ENCODE peak calls at places on chromosomes 1 and 21, in five cellular contexts. One of them, this sample, is unnamed.

GRCh38 chr1:87778896-87779295 is 450.2 kb downstream of the LMO4 start:
- DNase-seq in left lung: no peak
- DNase-seq in NB4: no peak
- DNase-seq in GM06990: no peak
- DNase-seq in neural progenitor cell: no peak
- DNase-seq in this sample: no peak

GRCh38 chr1:21320410-21321107 is 30.3 kb upstream of the ECE1 start:
- DNase-seq in left lung: no peak
- DNase-seq in NB4: no peak
- DNase-seq in GM06990: no peak
- DNase-seq in neural progenitor cell: no peak
- DNase-seq in this sample: no peak

GRCh38 chr1:10943991-10944730 is 68.3 kb upstream of the TARDBP start:
- DNase-seq in left lung: peak
- DNase-seq in NB4: no peak
- DNase-seq in GM06990: no peak
- DNase-seq in neural progenitor cell: no peak
- DNase-seq in this sample: no peak

GRCh38 chr1:88729297-88729696 is 45.2 kb downstream of the PKN2 start:
- DNase-seq in left lung: no peak
- DNase-seq in NB4: no peak
- DNase-seq in GM06990: no peak
- DNase-seq in neural progenitor cell: peak
- DNase-seq in this sample: no peak

GRCh38 chr1:161198877-161199431 is at the start of gene ADAMTS4:
- DNase-seq in left lung: no peak
- DNase-seq in NB4: no peak
- DNase-seq in GM06990: no peak
- DNase-seq in neural progenitor cell: peak
- DNase-seq in this sample: no peak

GRCh38 chr1:176903474-176903873 is 261.0 kb downstream of the ASTN1 start:
- DNase-seq in left lung: no peak
- DNase-seq in NB4: no peak
- DNase-seq in GM06990: no peak
- DNase-seq in neural progenitor cell: no peak
- DNase-seq in this sample: no peak

GRCh38 chr1:47231314-47232186 is 475 bp downstream of the TAL1 start:
- DNase-seq in left lung: no peak
- DNase-seq in NB4: peak
- DNase-seq in GM06990: peak
- DNase-seq in neural progenitor cell: peak
- DNase-seq in this sample: peak

GRCh38 chr21:42992943-42993712 is 18.8 kb downstream of the PKNOX1 start:
- DNase-seq in left lung: no peak
- DNase-seq in NB4: no peak
- DNase-seq in GM06990: no peak
- DNase-seq in neural progenitor cell: no peak
- DNase-seq in this sample: no peak

GRCh38 chr1:172602706-172603105 is 56.2 kb upstream of the FASLG start:
- DNase-seq in left lung: no peak
- DNase-seq in NB4: no peak
- DNase-seq in GM06990: no peak
- DNase-seq in neural progenitor cell: no peak
- DNase-seq in this sample: no peak

GRCh38 chr1:219498666-219499065 is 114.2 kb downstream of the ZC3H11B start:
- DNase-seq in left lung: no peak
- DNase-seq in NB4: peak
- DNase-seq in GM06990: no peak
- DNase-seq in neural progenitor cell: no peak
- DNase-seq in this sample: no peak

GRCh38 chr1:220300442-220301121 is 28.3 kb upstream of the RAB3GAP2 start:
- DNase-seq in left lung: no peak
- DNase-seq in NB4: no peak
- DNase-seq in GM06990: no peak
- DNase-seq in neural progenitor cell: peak
- DNase-seq in this sample: no peak

GRCh38 chr1:208837242-208837641 is 593.1 kb upstream of the PLXNA2 start:
- DNase-seq in left lung: no peak
- DNase-seq in NB4: no peak
- DNase-seq in GM06990: no peak
- DNase-seq in neural progenitor cell: no peak
- DNase-seq in this sample: no peak

GRCh38 chr1:47679826-47680225 is 242.0 kb downstream of the FOXD2 start:
- DNase-seq in left lung: no peak
- DNase-seq in NB4: no peak
- DNase-seq in GM06990: no peak
- DNase-seq in neural progenitor cell: no peak
- DNase-seq in this sample: no peak

GRCh38 chr1:244049969-244050834 is 881 bp upstream of the ZBTB18 start:
- DNase-seq in left lung: peak
- DNase-seq in NB4: peak
- DNase-seq in GM06990: peak
- DNase-seq in neural progenitor cell: peak
- DNase-seq in this sample: peak

GRCh38 chr1:98733782-98734112 is 72.2 kb downstream of the SNX7 start:
- DNase-seq in left lung: no peak
- DNase-seq in NB4: no peak
- DNase-seq in GM06990: no peak
- DNase-seq in neural progenitor cell: no peak
- DNase-seq in this sample: no peak

GRCh38 chr1:108719654-108720435 is 7.1 kb downstream of the FNDC7 start:
- DNase-seq in left lung: no peak
- DNase-seq in NB4: peak
- DNase-seq in GM06990: no peak
- DNase-seq in neural progenitor cell: no peak
- DNase-seq in this sample: no peak

GRCh38 chr1:243335297-243335696 is 79.5 kb downstream of the SDCCAG8 start:
- DNase-seq in left lung: no peak
- DNase-seq in NB4: no peak
- DNase-seq in GM06990: no peak
- DNase-seq in neural progenitor cell: no peak
- DNase-seq in this sample: no peak

GRCh38 chr1:22018583-22019559 is 17.4 kb downstream of the CELA3A start:
- DNase-seq in left lung: no peak
- DNase-seq in NB4: peak
- DNase-seq in GM06990: no peak
- DNase-seq in neural progenitor cell: no peak
- DNase-seq in this sample: peak

GRCh38 chr1:43348343-43348808 is 10.4 kb upstream of the CDC20 start:
- DNase-seq in left lung: no peak
- DNase-seq in NB4: no peak
- DNase-seq in GM06990: no peak
- DNase-seq in neural progenitor cell: no peak
- DNase-seq in this sample: no peak

GRCh38 chr1:67668660-67669059 is 16.3 kb upstream of the GADD45A start:
- DNase-seq in left lung: no peak
- DNase-seq in NB4: no peak
- DNase-seq in GM06990: no peak
- DNase-seq in neural progenitor cell: no peak
- DNase-seq in this sample: no peak

GRCh38 chr1:208243851-208244583 is at the start of gene PLXNA2:
- DNase-seq in left lung: peak
- DNase-seq in NB4: peak
- DNase-seq in GM06990: peak
- DNase-seq in neural progenitor cell: peak
- DNase-seq in this sample: peak

GRCh38 chr1:179817789-179818188 is 59.8 kb downstream of the TOR1AIP2 start:
- DNase-seq in left lung: no peak
- DNase-seq in NB4: peak
- DNase-seq in GM06990: no peak
- DNase-seq in neural progenitor cell: no peak
- DNase-seq in this sample: no peak

GRCh38 chr21:33031152-33031551 is 5.4 kb downstream of the OLIG2 start:
- DNase-seq in left lung: no peak
- DNase-seq in NB4: no peak
- DNase-seq in GM06990: no peak
- DNase-seq in neural progenitor cell: no peak
- DNase-seq in this sample: no peak

GRCh38 chr1:222077191-222077590 is 335.3 kb upstream of the DUSP10 start:
- DNase-seq in left lung: no peak
- DNase-seq in NB4: no peak
- DNase-seq in GM06990: no peak
- DNase-seq in neural progenitor cell: no peak
- DNase-seq in this sample: no peak

GRCh38 chr21:45822429-45823099 is 159.0 kb upstream of the COL6A1 start:
- DNase-seq in left lung: no peak
- DNase-seq in NB4: no peak
- DNase-seq in GM06990: no peak
- DNase-seq in neural progenitor cell: no peak
- DNase-seq in this sample: no peak

GRCh38 chr1:94686882-94687281 is 133.3 kb upstream of the SLC44A3 start:
- DNase-seq in left lung: no peak
- DNase-seq in NB4: no peak
- DNase-seq in GM06990: no peak
- DNase-seq in neural progenitor cell: no peak
- DNase-seq in this sample: no peak

GRCh38 chr1:12177999-12178441 is 11.2 kb downstream of the TNFRSF1B start:
- DNase-seq in left lung: peak
- DNase-seq in NB4: peak
- DNase-seq in GM06990: no peak
- DNase-seq in neural progenitor cell: no peak
- DNase-seq in this sample: peak

GRCh38 chr1:19044975-19045831 is 88.7 kb upstream of the IFFO2 start:
- DNase-seq in left lung: peak
- DNase-seq in NB4: peak
- DNase-seq in GM06990: no peak
- DNase-seq in neural progenitor cell: no peak
- DNase-seq in this sample: no peak

GRCh38 chr1:41915786-41916571 is 2.7 kb downstream of the HIVEP3 start:
- DNase-seq in left lung: no peak
- DNase-seq in NB4: no peak
- DNase-seq in GM06990: no peak
- DNase-seq in neural progenitor cell: no peak
- DNase-seq in this sample: peak

GRCh38 chr1:204153667-204154066 is 1.8 kb upstream of the ETNK2 start:
- DNase-seq in left lung: no peak
- DNase-seq in NB4: no peak
- DNase-seq in GM06990: no peak
- DNase-seq in neural progenitor cell: no peak
- DNase-seq in this sample: no peak

GRCh38 chr1:181969902-181970301 is 91.6 kb downstream of the ZNF648 start:
- DNase-seq in left lung: no peak
- DNase-seq in NB4: no peak
- DNase-seq in GM06990: no peak
- DNase-seq in neural progenitor cell: peak
- DNase-seq in this sample: no peak

GRCh38 chr1:206005234-206005633 is 2.0 kb upstream of the RAB7B start:
- DNase-seq in left lung: no peak
- DNase-seq in NB4: no peak
- DNase-seq in GM06990: no peak
- DNase-seq in neural progenitor cell: no peak
- DNase-seq in this sample: no peak

GRCh38 chr1:243725075-243725474 is 125.0 kb downstream of the AKT3 start:
- DNase-seq in left lung: no peak
- DNase-seq in NB4: no peak
- DNase-seq in GM06990: no peak
- DNase-seq in neural progenitor cell: no peak
- DNase-seq in this sample: no peak

GRCh38 chr1:174247472-174247871 is 88.2 kb downstream of the RABGAP1L start:
- DNase-seq in left lung: no peak
- DNase-seq in NB4: no peak
- DNase-seq in GM06990: no peak
- DNase-seq in neural progenitor cell: no peak
- DNase-seq in this sample: no peak

GRCh38 chr1:94622757-94623156 is 81.2 kb upstream of the F3 start:
- DNase-seq in left lung: no peak
- DNase-seq in NB4: no peak
- DNase-seq in GM06990: no peak
- DNase-seq in neural progenitor cell: peak
- DNase-seq in this sample: no peak

GRCh38 chr1:202016022-202016624 is 5.7 kb downstream of the ELF3 start:
- DNase-seq in left lung: no peak
- DNase-seq in NB4: no peak
- DNase-seq in GM06990: no peak
- DNase-seq in neural progenitor cell: no peak
- DNase-seq in this sample: no peak

GRCh38 chr1:202014060-202014459 is 3.7 kb downstream of the ELF3 start:
- DNase-seq in left lung: no peak
- DNase-seq in NB4: no peak
- DNase-seq in GM06990: no peak
- DNase-seq in neural progenitor cell: no peak
- DNase-seq in this sample: no peak

GRCh38 chr1:202014915-202015676 is 4.7 kb downstream of the ELF3 start:
- DNase-seq in left lung: no peak
- DNase-seq in NB4: no peak
- DNase-seq in GM06990: no peak
- DNase-seq in neural progenitor cell: no peak
- DNase-seq in this sample: no peak

GRCh38 chr1:202016717-202017384 is 6.5 kb downstream of the ELF3 start:
- DNase-seq in left lung: no peak
- DNase-seq in NB4: no peak
- DNase-seq in GM06990: no peak
- DNase-seq in neural progenitor cell: no peak
- DNase-seq in this sample: no peak

GRCh38 chr1:202015677-202015952 is 5.2 kb downstream of the ELF3 start:
- DNase-seq in left lung: no peak
- DNase-seq in NB4: no peak
- DNase-seq in GM06990: no peak
- DNase-seq in neural progenitor cell: no peak
- DNase-seq in this sample: no peak
- H3K4me3 ChIP-seq in left lung: peak
- H3K4me3 ChIP-seq in NB4: no peak
- H3K4me3 ChIP-seq in GM06990: no peak
- H3K4me3 ChIP-seq in neural progenitor cell: no peak
- H3K4me3 ChIP-seq in this sample: no peak

GRCh38 chr1:6497867-6498575 is 6.6 kb upstream of the PLEKHG5 start:
- DNase-seq in left lung: no peak
- DNase-seq in NB4: no peak
- DNase-seq in GM06990: no peak
- DNase-seq in neural progenitor cell: no peak
- DNase-seq in this sample: no peak
- H3K4me3 ChIP-seq in left lung: peak
- H3K4me3 ChIP-seq in NB4: peak
- H3K4me3 ChIP-seq in GM06990: peak
- H3K4me3 ChIP-seq in neural progenitor cell: peak
- H3K4me3 ChIP-seq in this sample: peak

DNA sequence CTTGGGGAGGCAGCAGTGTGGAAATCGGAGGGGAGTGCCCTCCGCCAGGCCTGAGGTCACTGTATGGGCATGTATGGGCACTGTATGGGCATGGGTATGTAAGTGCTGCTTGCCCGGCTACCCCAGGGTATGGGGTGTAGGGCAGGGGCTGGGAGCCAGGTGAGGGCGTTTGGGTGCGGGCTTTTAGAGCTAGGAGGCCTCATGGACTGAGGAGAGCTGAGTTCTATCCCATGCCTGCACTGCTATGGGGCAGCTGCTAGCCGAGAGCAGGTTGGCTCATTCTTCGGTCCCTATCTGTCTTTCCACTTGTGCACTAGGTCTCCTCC is 5.3 kb downstream of the PKLR start:
- DNase-seq in left lung: no peak
- DNase-seq in NB4: no peak
- DNase-seq in GM06990: no peak
- DNase-seq in neural progenitor cell: no peak
- DNase-seq in this sample: no peak
- H3K4me3 ChIP-seq in left lung: no peak
- H3K4me3 ChIP-seq in NB4: no peak
- H3K4me3 ChIP-seq in GM06990: no peak
- H3K4me3 ChIP-seq in neural progenitor cell: peak
- H3K4me3 ChIP-seq in this sample: no peak

GRCh38 chr1:228465134-228465533 is 22.0 kb upstream of the RNF187 start:
- DNase-seq in left lung: no peak
- DNase-seq in NB4: no peak
- DNase-seq in GM06990: no peak
- DNase-seq in neural progenitor cell: peak
- DNase-seq in this sample: no peak
- H3K4me3 ChIP-seq in left lung: peak
- H3K4me3 ChIP-seq in NB4: no peak
- H3K4me3 ChIP-seq in GM06990: peak
- H3K4me3 ChIP-seq in neural progenitor cell: peak
- H3K4me3 ChIP-seq in this sample: peak